ENCODE peak calls at places on chromosomes 11 and 22, in eight cellular contexts. I is transverse colon, M is astrocyte of the spinal cord, A is body of pancreas, U is cardiac fibroblast, Y is spleen, E is GM20000, C is progenitor cell of endocrine pancreas. D is an unnamed sample.

GRCh38 chr11:27582686-27583085 is 76.1 kb upstream of the LIN7C start:
- DNase-seq in E (no peak), C (no peak), M (no peak), U (no peak), A (no peak), I (no peak), Y (no peak), D (no peak)

GRCh38 chr11:27234043-27234668 is 128.9 kb downstream of the CCDC34 start:
- DNase-seq in Y (peak), A (no peak), I (peak), C (no peak), E (peak), M (peak), U (peak), D (no peak)

GRCh38 chr11:131373326-131373725 is 2.9 kb downstream of the NTM start:
- DNase-seq in I (no peak), C (no peak), E (no peak), M (no peak), A (no peak), U (no peak), Y (no peak), D (no peak)

GRCh38 chr22:45585946-45586540 is 83.4 kb downstream of the FBLN1 start:
- DNase-seq in I (no peak), A (no peak), M (no peak), Y (no peak), C (no peak), E (no peak), U (no peak), D (no peak)

GRCh38 chr22:40920526-40920925 is 30.7 kb upstream of the RBX1 start:
- DNase-seq in E (no peak), M (no peak), Y (no peak), I (no peak), U (no peak), A (no peak), C (no peak), D (no peak)

GRCh38 chr11:28048812-28049211 is 59.1 kb downstream of the KIF18A start:
- DNase-seq in U (no peak), A (no peak), I (no peak), M (no peak), E (no peak), C (no peak), Y (no peak), D (no peak)

GRCh38 chr11:46210133-46210636 is 67.3 kb upstream of the CREB3L1 start:
- DNase-seq in C (no peak), A (no peak), U (peak), E (peak), Y (no peak), I (no peak), M (peak), D (peak)

GRCh38 chr22:22185217-22185616 is 59.4 kb upstream of the VPREB1 start:
- DNase-seq in Y (no peak), M (no peak), A (no peak), U (no peak), E (no peak), I (no peak), C (no peak), D (no peak)

GRCh38 chr11:33733978-33734377 is 2.2 kb downstream of the CD59 start:
- DNase-seq in I (no peak), A (no peak), E (no peak), U (peak), Y (no peak), M (no peak), C (no peak), D (no peak)

GRCh38 chr22:25903294-25903693 is 161.3 kb downstream of the MYO18B start:
- DNase-seq in Y (no peak), C (no peak), E (no peak), U (no peak), A (no peak), I (no peak), M (no peak), D (peak)
- TF ChIP-seq CTCF in Y (no peak), C (peak), E (peak), U (no peak), A (no peak), I (no peak), M (peak), D (peak)

DNA sequence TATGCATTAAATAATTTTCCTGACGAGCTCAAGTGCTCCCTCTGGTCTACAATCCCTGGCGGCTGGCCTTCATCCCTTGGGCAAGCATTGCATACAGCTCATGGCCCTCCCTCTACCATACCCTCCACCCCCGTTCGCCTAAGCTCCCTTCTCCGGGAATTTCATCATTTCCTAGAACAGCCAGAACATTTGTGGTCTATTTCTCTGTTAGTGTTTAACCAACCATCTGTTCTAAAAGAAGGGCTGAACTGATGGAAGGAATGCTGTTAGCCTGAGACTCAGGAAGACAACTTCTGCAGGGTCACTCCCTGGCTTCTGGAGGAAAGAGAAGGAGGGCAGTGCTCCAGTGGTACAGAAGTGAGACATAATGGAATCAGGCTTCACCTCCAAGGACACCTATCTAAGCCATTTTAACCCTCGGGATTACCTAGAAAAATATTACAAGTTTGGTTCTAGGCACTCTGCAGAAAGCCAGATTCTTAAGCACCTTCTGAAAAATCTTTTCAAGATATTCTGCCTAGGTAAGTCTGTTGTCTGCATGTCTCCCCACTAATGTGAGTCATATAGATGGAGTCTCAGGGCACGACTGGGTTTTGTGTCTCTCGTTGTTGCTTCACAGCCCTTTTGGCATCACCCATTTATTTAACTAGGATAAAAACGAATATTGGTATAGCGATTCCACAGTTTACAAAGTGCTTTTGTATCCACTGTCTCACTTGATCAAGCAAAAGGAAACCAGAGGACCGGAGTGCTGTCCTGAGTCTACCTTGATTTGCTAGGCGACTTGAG is at the start of gene NNMT:
- DNase-seq in U (peak), C (no peak), A (peak), I (peak), E (no peak), Y (no peak), M (peak), D (no peak)
- TF ChIP-seq CTCF in U (no peak), C (no peak), A (no peak), I (no peak), E (no peak), Y (no peak), M (no peak), D (no peak)

GRCh38 chr11:62054081-62054480 is 69.7 kb upstream of the INCENP start:
- DNase-seq in Y (peak), U (no peak), E (no peak), I (no peak), M (no peak), A (no peak), C (no peak), D (no peak)

GRCh38 chr11:62057069-62057468 is 66.7 kb upstream of the INCENP start:
- DNase-seq in Y (no peak), A (no peak), M (no peak), E (no peak), C (no peak), U (no peak), I (no peak), D (no peak)

GRCh38 chr11:62055970-62056369 is 67.8 kb upstream of the INCENP start:
- DNase-seq in U (no peak), M (no peak), A (no peak), C (no peak), Y (peak), E (no peak), I (no peak), D (no peak)

GRCh38 chr11:62050716-62051115 is 73.1 kb upstream of the INCENP start:
- DNase-seq in E (no peak), C (no peak), M (no peak), U (no peak), A (no peak), I (no peak), Y (no peak), D (no peak)

GRCh38 chr11:62054484-62055121 is 69.2 kb upstream of the INCENP start:
- DNase-seq in M (peak), E (no peak), A (peak), Y (peak), C (no peak), I (peak), U (peak), D (peak)
- TF ChIP-seq CTCF in M (peak), E (no peak), A (peak), Y (no peak), C (peak), I (peak), U (peak), D (no peak)

GRCh38 chr11:116239247-116239646 is 533.5 kb downstream of the BUD13 start:
- DNase-seq in A (no peak), C (no peak), Y (no peak), E (no peak), M (no peak), U (no peak), I (no peak), D (no peak)

GRCh38 chr11:116232364-116232801 is 540.4 kb downstream of the BUD13 start:
- DNase-seq in A (no peak), Y (peak), E (no peak), C (no peak), I (peak), M (no peak), U (no peak), D (no peak)

GRCh38 chr11:116233581-116233980 is 539.2 kb downstream of the BUD13 start:
- DNase-seq in U (no peak), M (no peak), Y (no peak), A (no peak), C (no peak), E (no peak), I (no peak), D (no peak)

GRCh38 chr11:116231540-116231939 is 541.2 kb downstream of the BUD13 start:
- DNase-seq in M (no peak), A (no peak), C (no peak), I (no peak), E (no peak), Y (no peak), U (no peak), D (no peak)

DNA sequence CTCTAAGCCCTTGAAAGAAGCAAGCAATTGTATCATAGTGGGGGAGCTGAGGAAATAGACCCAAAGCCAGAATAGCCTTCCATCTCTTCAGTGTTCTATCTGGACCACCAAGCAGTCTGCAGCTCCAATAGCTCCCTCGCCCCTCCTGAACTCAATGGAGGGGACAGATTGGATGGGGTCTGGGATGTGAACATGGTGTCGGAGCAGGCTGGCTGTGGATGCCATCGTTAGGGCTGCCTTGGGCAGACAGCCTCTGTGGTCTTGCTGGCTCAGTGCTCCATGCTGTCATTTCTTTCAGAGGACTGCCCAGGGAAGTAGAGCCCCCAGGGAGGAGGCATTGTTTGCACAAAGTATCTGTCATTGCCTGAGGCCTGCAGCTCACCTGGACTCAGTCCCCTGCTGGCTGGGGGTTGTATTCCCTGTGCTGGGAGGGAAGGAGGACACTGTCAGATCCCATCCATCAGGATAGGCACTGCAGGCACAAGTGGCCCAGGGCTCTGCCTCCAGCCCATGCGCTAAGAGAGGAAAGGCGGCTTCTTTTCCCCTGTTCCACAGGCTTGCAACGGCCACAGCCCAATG is 537.7 kb downstream of the BUD13 start:
- DNase-seq in E (no peak), Y (no peak), M (no peak), U (no peak), I (no peak), C (no peak), A (no peak), D (no peak)
- TF ChIP-seq CTCF in E (no peak), Y (no peak), M (no peak), U (no peak), I (no peak), C (peak), A (no peak), D (no peak)

GRCh38 chr11:65530157-65530496 is 5.2 kb downstream of the SCYL1 start:
- DNase-seq in E (no peak), U (no peak), A (no peak), M (no peak), I (no peak), Y (no peak), C (no peak), D (peak)
- TF ChIP-seq CTCF in E (no peak), U (peak), A (no peak), M (peak), I (no peak), Y (peak), C (peak), D (peak)

DNA sequence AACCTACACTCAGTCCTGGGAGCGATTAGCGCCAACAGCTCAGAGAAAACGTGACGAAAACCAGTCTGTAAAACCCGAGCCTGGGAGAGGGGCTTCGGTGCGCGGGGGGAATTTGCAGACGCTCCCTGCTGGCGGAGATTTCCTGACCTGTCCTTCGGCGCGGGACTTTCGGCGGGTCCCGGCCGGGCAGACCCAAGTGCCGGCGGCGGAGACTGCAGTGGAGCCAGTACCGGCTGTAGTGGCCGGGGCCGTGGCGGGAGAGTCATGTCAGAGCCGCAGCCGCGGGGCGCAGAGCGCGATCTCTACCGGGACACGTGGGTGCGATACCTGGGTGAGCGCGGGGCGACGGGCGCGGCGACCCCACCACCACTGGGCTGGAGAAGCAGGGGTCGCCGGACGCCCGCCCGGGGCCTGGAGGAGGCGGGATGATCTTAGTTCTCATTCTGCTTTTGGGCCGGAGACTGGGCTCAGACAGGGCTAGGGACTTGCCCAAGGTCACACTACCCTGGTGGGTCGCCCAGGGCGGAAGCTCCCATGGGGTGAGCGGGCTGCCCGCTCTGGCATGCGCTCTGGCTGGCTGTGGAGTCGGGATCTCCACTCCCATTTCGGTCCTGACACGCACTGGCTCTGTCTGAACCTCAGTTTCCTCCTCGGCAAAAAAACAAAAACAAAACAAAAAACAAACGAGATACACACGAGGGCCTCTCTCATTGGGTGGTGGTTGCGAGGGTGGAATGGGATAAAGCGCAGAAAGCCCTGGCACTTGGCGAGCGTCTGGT is at the start of gene MTFP1:
- DNase-seq in Y (peak), E (peak), M (peak), A (peak), C (peak), I (peak), U (peak), D (peak)
- TF ChIP-seq CTCF in Y (no peak), E (no peak), M (no peak), A (no peak), C (no peak), I (no peak), U (no peak), D (no peak)

D was measured in activated CD8-positive, alpha-beta T cell treated with anti-CD3 and anti-CD28 coated beads for 36 hours.